ENCODE peak calls at places on chromosomes 3 and 15, in ten cellular contexts. One of them, this sample, is unnamed.

GRCh38 chr3:66253790-66254620 is 33.2 kb downstream of the SLC25A26 start:
- DNase-seq in NCI-H2081: peak
- DNase-seq in Daoy: no peak
- DNase-seq in substantia nigra: no peak
- DNase-seq in smooth muscle cell of the brain vasculature: peak
- DNase-seq in skeletal muscle cell: no peak
- DNase-seq in activated T-helper 1 cell treated with Interleukin-2 at 50 U/mL for 16 hours: no peak
- DNase-seq in activated CD8-positive, alpha-beta T cell treated with anti-CD3 and anti-CD28 coated beads for 36 hours: no peak
- DNase-seq in tibial nerve: no peak
- DNase-seq in lower leg skin: no peak
- DNase-seq in this sample: no peak

GRCh38 chr15:90425726-90426346 is 37.8 kb downstream of the IQGAP1 start:
- DNase-seq in NCI-H2081: no peak
- DNase-seq in Daoy: no peak
- DNase-seq in substantia nigra: no peak
- DNase-seq in smooth muscle cell of the brain vasculature: no peak
- DNase-seq in skeletal muscle cell: no peak
- DNase-seq in activated T-helper 1 cell treated with Interleukin-2 at 50 U/mL for 16 hours: no peak
- DNase-seq in activated CD8-positive, alpha-beta T cell treated with anti-CD3 and anti-CD28 coated beads for 36 hours: no peak
- DNase-seq in tibial nerve: no peak
- DNase-seq in lower leg skin: no peak
- DNase-seq in this sample: no peak

GRCh38 chr3:83926291-83926690 is 1032.5 kb upstream of the CADM2 start:
- DNase-seq in NCI-H2081: no peak
- DNase-seq in Daoy: no peak
- DNase-seq in substantia nigra: no peak
- DNase-seq in smooth muscle cell of the brain vasculature: no peak
- DNase-seq in skeletal muscle cell: no peak
- DNase-seq in activated T-helper 1 cell treated with Interleukin-2 at 50 U/mL for 16 hours: no peak
- DNase-seq in activated CD8-positive, alpha-beta T cell treated with anti-CD3 and anti-CD28 coated beads for 36 hours: no peak
- DNase-seq in tibial nerve: no peak
- DNase-seq in lower leg skin: no peak
- DNase-seq in this sample: no peak

GRCh38 chr3:109900774-109901173 is 563.4 kb upstream of the DPPA4 start:
- DNase-seq in NCI-H2081: peak
- DNase-seq in Daoy: no peak
- DNase-seq in substantia nigra: no peak
- DNase-seq in smooth muscle cell of the brain vasculature: no peak
- DNase-seq in skeletal muscle cell: no peak
- DNase-seq in activated T-helper 1 cell treated with Interleukin-2 at 50 U/mL for 16 hours: no peak
- DNase-seq in activated CD8-positive, alpha-beta T cell treated with anti-CD3 and anti-CD28 coated beads for 36 hours: no peak
- DNase-seq in tibial nerve: no peak
- DNase-seq in lower leg skin: no peak
- DNase-seq in this sample: no peak

GRCh38 chr3:8456118-8456811 is 45.4 kb upstream of the LMCD1 start:
- DNase-seq in NCI-H2081: no peak
- DNase-seq in Daoy: no peak
- DNase-seq in substantia nigra: no peak
- DNase-seq in smooth muscle cell of the brain vasculature: no peak
- DNase-seq in skeletal muscle cell: no peak
- DNase-seq in activated T-helper 1 cell treated with Interleukin-2 at 50 U/mL for 16 hours: no peak
- DNase-seq in activated CD8-positive, alpha-beta T cell treated with anti-CD3 and anti-CD28 coated beads for 36 hours: no peak
- DNase-seq in tibial nerve: no peak
- DNase-seq in lower leg skin: no peak
- DNase-seq in this sample: no peak

GRCh38 chr3:132417695-132418520 is 606 bp downstream of the DNAJC13 start:
- DNase-seq in NCI-H2081: peak
- DNase-seq in Daoy: peak
- DNase-seq in substantia nigra: peak
- DNase-seq in smooth muscle cell of the brain vasculature: peak
- DNase-seq in skeletal muscle cell: no peak
- DNase-seq in activated T-helper 1 cell treated with Interleukin-2 at 50 U/mL for 16 hours: peak
- DNase-seq in activated CD8-positive, alpha-beta T cell treated with anti-CD3 and anti-CD28 coated beads for 36 hours: peak
- DNase-seq in tibial nerve: peak
- DNase-seq in lower leg skin: no peak
- DNase-seq in this sample: peak

GRCh38 chr3:65955792-65956477 is 82.8 kb downstream of the MAGI1 start:
- DNase-seq in NCI-H2081: no peak
- DNase-seq in Daoy: peak
- DNase-seq in substantia nigra: no peak
- DNase-seq in smooth muscle cell of the brain vasculature: no peak
- DNase-seq in skeletal muscle cell: no peak
- DNase-seq in activated T-helper 1 cell treated with Interleukin-2 at 50 U/mL for 16 hours: no peak
- DNase-seq in activated CD8-positive, alpha-beta T cell treated with anti-CD3 and anti-CD28 coated beads for 36 hours: no peak
- DNase-seq in tibial nerve: no peak
- DNase-seq in lower leg skin: no peak
- DNase-seq in this sample: no peak

GRCh38 chr15:60065951-60066350 is 61.8 kb downstream of the FOXB1 start:
- DNase-seq in NCI-H2081: no peak
- DNase-seq in Daoy: no peak
- DNase-seq in substantia nigra: no peak
- DNase-seq in smooth muscle cell of the brain vasculature: no peak
- DNase-seq in skeletal muscle cell: no peak
- DNase-seq in activated T-helper 1 cell treated with Interleukin-2 at 50 U/mL for 16 hours: no peak
- DNase-seq in activated CD8-positive, alpha-beta T cell treated with anti-CD3 and anti-CD28 coated beads for 36 hours: no peak
- DNase-seq in tibial nerve: no peak
- DNase-seq in lower leg skin: no peak
- DNase-seq in this sample: no peak

GRCh38 chr15:45434168-45434567 is 55.8 kb upstream of the GATM start:
- DNase-seq in NCI-H2081: no peak
- DNase-seq in Daoy: no peak
- DNase-seq in substantia nigra: no peak
- DNase-seq in smooth muscle cell of the brain vasculature: no peak
- DNase-seq in skeletal muscle cell: peak
- DNase-seq in activated T-helper 1 cell treated with Interleukin-2 at 50 U/mL for 16 hours: no peak
- DNase-seq in activated CD8-positive, alpha-beta T cell treated with anti-CD3 and anti-CD28 coated beads for 36 hours: no peak
- DNase-seq in tibial nerve: no peak
- DNase-seq in lower leg skin: no peak
- DNase-seq in this sample: no peak

GRCh38 chr3:51959651-51960050 is 4.5 kb downstream of the GPR62 start:
- DNase-seq in NCI-H2081: no peak
- DNase-seq in Daoy: no peak
- DNase-seq in substantia nigra: no peak
- DNase-seq in smooth muscle cell of the brain vasculature: no peak
- DNase-seq in skeletal muscle cell: no peak
- DNase-seq in activated T-helper 1 cell treated with Interleukin-2 at 50 U/mL for 16 hours: no peak
- DNase-seq in activated CD8-positive, alpha-beta T cell treated with anti-CD3 and anti-CD28 coated beads for 36 hours: no peak
- DNase-seq in tibial nerve: no peak
- DNase-seq in lower leg skin: no peak
- DNase-seq in this sample: no peak